ENCODE peak calls at places on chromosomes 3 and 15, in eight cellular contexts. Q is H9; P is activated effector memory CD4-positive, alpha-beta T cell treated with Interleukin-2 at 50 U/mL for 16 hours; J is left ventricle myocardium superior; D is tibial nerve; R is stromal cell of bone marrow; B is hippocampal formation; N is frontal cortex. X is an unnamed sample.

GRCh38 chr15:85600001-85600400 is 194.7 kb downstream of the KLHL25 start:
- DNase-seq in N (no peak), D (no peak), B (no peak), R (no peak), P (no peak), J (no peak), Q (no peak), X (no peak)

GRCh38 chr3:150925751-150926201 is 20.5 kb upstream of the MINDY4B start:
- DNase-seq in D (no peak), P (peak), R (no peak), Q (peak), B (no peak), J (peak), N (no peak), X (peak)

GRCh38 chr3:33146791-33147445 is 33.1 kb downstream of the CRTAP start:
- DNase-seq in R (peak), D (no peak), P (no peak), J (no peak), Q (no peak), N (peak), B (peak), X (peak)

GRCh38 chr3:74309716-74310115 is 304.7 kb downstream of the CNTN3 start:
- DNase-seq in R (no peak), J (no peak), N (no peak), D (no peak), P (no peak), Q (no peak), B (no peak), X (no peak)

GRCh38 chr3:30286811-30287210 is 319.6 kb upstream of the TGFBR2 start:
- DNase-seq in Q (no peak), R (no peak), J (no peak), D (no peak), P (no peak), B (no peak), N (no peak), X (no peak)

GRCh38 chr3:37114251-37115145 is 59.9 kb downstream of the LRRFIP2 start:
- DNase-seq in D (no peak), P (no peak), N (no peak), J (no peak), Q (no peak), B (no peak), R (peak), X (peak)

GRCh38 chr15:47750030-47750739 is 32.9 kb downstream of the SEMA6D start:
- DNase-seq in N (no peak), P (no peak), B (no peak), D (no peak), J (no peak), Q (no peak), R (peak), X (peak)

GRCh38 chr15:57923311-57923710 is 142.2 kb downstream of the ALDH1A2 start:
- DNase-seq in Q (no peak), B (no peak), N (no peak), P (no peak), R (peak), J (no peak), D (no peak), X (peak)

GRCh38 chr3:148583793-148584192 is 113.9 kb upstream of the AGTR1 start:
- DNase-seq in R (no peak), Q (no peak), B (no peak), D (no peak), J (no peak), P (no peak), N (no peak), X (no peak)

GRCh38 chr3:148079370-148079769 is 618.3 kb upstream of the AGTR1 start:
- DNase-seq in B (peak), P (no peak), R (peak), N (no peak), Q (no peak), J (peak), D (no peak), X (peak)

GRCh38 chr3:105523496-105523895 is 156.8 kb downstream of the ALCAM start:
- DNase-seq in J (no peak), P (no peak), R (no peak), D (no peak), B (no peak), Q (no peak), N (no peak), X (no peak)

GRCh38 chr15:60555291-60555690 is 76.3 kb upstream of the ICE2 start:
- DNase-seq in P (no peak), Q (no peak), J (no peak), D (no peak), B (no peak), N (no peak), R (no peak), X (no peak)

GRCh38 chr15:40934457-40934856 is 5.3 kb downstream of the DLL4 start:
- DNase-seq in D (no peak), J (no peak), Q (no peak), N (no peak), R (no peak), B (no peak), P (no peak), X (no peak)

GRCh38 chr3:159948423-159949140 is 40.1 kb upstream of the IL12A start:
- DNase-seq in J (no peak), D (no peak), P (no peak), R (no peak), N (no peak), Q (no peak), B (no peak), X (no peak)

GRCh38 chr3:56323986-56324420 is 144.3 kb downstream of the ERC2 start:
- DNase-seq in D (no peak), B (no peak), N (peak), J (no peak), R (peak), Q (no peak), P (no peak), X (peak)

GRCh38 chr3:78832785-78833204 is 935.0 kb downstream of the ROBO1 start:
- DNase-seq in R (no peak), Q (no peak), J (no peak), B (no peak), N (no peak), P (no peak), D (no peak), X (no peak)

GRCh38 chr3:116005404-116005803 is 382.1 kb downstream of the GAP43 start:
- DNase-seq in B (no peak), J (peak), P (no peak), D (no peak), Q (no peak), N (no peak), R (peak), X (peak)

GRCh38 chr15:71080705-71081104 is 34.6 kb upstream of the THSD4 start:
- DNase-seq in N (no peak), D (no peak), R (peak), J (no peak), P (no peak), Q (no peak), B (no peak), X (peak)

GRCh38 chr3:142963266-142964149 is at the start of gene PAQR9:
- DNase-seq in P (no peak), B (no peak), N (peak), D (no peak), J (peak), R (no peak), Q (peak), X (no peak)

GRCh38 chr3:112926000-112926399 is 48.9 kb downstream of the CD200R1 start:
- DNase-seq in D (no peak), B (no peak), P (no peak), Q (no peak), R (no peak), N (no peak), J (no peak), X (no peak)

GRCh38 chr3:53081318-53081717 is 35.4 kb upstream of the SFMBT1 start:
- DNase-seq in N (no peak), P (no peak), R (no peak), B (no peak), D (no peak), Q (peak), J (no peak), X (no peak)

GRCh38 chr3:174325834-174326705 is 533.1 kb upstream of the NAALADL2 start:
- DNase-seq in D (no peak), B (no peak), Q (no peak), N (no peak), R (peak), P (no peak), J (no peak), X (peak)

GRCh38 chr15:78003539-78004008 is 73.9 kb downstream of the TBC1D2B start:
- DNase-seq in B (no peak), Q (peak), D (no peak), R (no peak), N (no peak), P (no peak), J (no peak), X (no peak)

GRCh38 chr15:48842501-48842900 is 31.6 kb upstream of the CEP152 start:
- DNase-seq in P (no peak), B (no peak), N (no peak), Q (no peak), J (no peak), R (no peak), D (no peak), X (no peak)

GRCh38 chr15:87816811-87817210 is 439.7 kb downstream of the NTRK3 start:
- DNase-seq in P (no peak), Q (no peak), J (no peak), B (no peak), R (peak), N (no peak), D (no peak), X (peak)

GRCh38 chr15:98799461-98799971 is 151.2 kb downstream of the IGF1R start:
- DNase-seq in D (no peak), P (no peak), J (no peak), B (no peak), N (no peak), R (no peak), Q (no peak), X (peak)

GRCh38 chr3:71726106-71726505 is 904 bp upstream of the EIF4E3 start:
- DNase-seq in P (no peak), J (no peak), R (no peak), D (no peak), N (no peak), B (no peak), Q (no peak), X (no peak)

X was measured in choroid plexus epithelial cell.